ENCODE peak calls at places on chromosomes 4 and X, in six cellular contexts. C is H9, D is IMR-90, G is mesenchymal stem cell, R is neuronal stem cell, Q is H1. A is an unnamed sample.

GRCh38 chr4:8905773-8906667 is 34.4 kb upstream of the HMX1 start:
- DNase-seq in D (no peak), Q (peak; percentile 37), R (no peak), C (peak; percentile 18), G (no peak), A (no peak)

GRCh38 chrX:17738002-17738713 is 865 bp downstream of the SCML1 start:
- DNase-seq in Q (peak; percentile 49), G (peak; percentile 51), C (peak; percentile 41), D (peak; percentile 24), R (peak; percentile 14), A (peak; percentile 50)

GRCh38 chrX:122739770-122740169 is 444.3 kb upstream of the GRIA3 start:
- DNase-seq in D (no peak), Q (no peak), C (peak; percentile 38), G (no peak), R (no peak), A (peak; percentile 46)

GRCh38 chr4:28229092-28229491 is 1368.5 kb downstream of the STIM2 start:
- DNase-seq in Q (no peak), C (no peak), R (peak; percentile 17), G (peak; percentile 80), D (peak; percentile 78), A (peak; percentile 64)

GRCh38 chr4:80139668-80140067 is 57.6 kb upstream of the PRDM8 start:
- DNase-seq in Q (no peak), C (no peak), G (no peak), D (no peak), R (no peak), A (no peak)

GRCh38 chr4:115042496-115042895 is 70.9 kb downstream of the NDST4 start:
- DNase-seq in R (no peak), C (no peak), D (no peak), Q (no peak), G (peak; percentile 6), A (peak; percentile 52)

GRCh38 chrX:9465380-9466114 is 689 bp downstream of the TBL1X start:
- DNase-seq in R (no peak), C (no peak), G (peak; percentile 18), Q (peak; percentile 59), D (no peak), A (peak; percentile 11)

GRCh38 chr4:87283151-87283550 is 39.5 kb downstream of the HSD17B13 start:
- DNase-seq in C (no peak), G (no peak), Q (no peak), R (no peak), D (no peak), A (no peak)

GRCh38 chr4:145177906-145178538 is 2.4 kb downstream of the OTUD4 start:
- DNase-seq in R (no peak), D (peak; percentile 45), Q (no peak), C (no peak), G (peak; percentile 54), A (peak; percentile 41)

GRCh38 chr4:138242076-138242829 is at the start of gene SLC7A11:
- DNase-seq in Q (peak; percentile 58), R (peak; percentile 78), D (peak; percentile 100), C (peak; percentile 91), G (peak; percentile 99), A (peak; percentile 99)

GRCh38 chr4:174590336-174590735 is 68.0 kb upstream of the HPGD start:
- DNase-seq in G (no peak), R (no peak), Q (no peak), C (no peak), D (no peak), A (no peak)

GRCh38 chr4:75629239-75629638 is 1.1 kb downstream of the CDKL2 start:
- DNase-seq in Q (no peak), R (no peak), D (no peak), G (no peak), C (no peak), A (no peak)

GRCh38 chr4:17276821-17277220 is 235.1 kb downstream of the QDPR start:
- DNase-seq in C (no peak), Q (no peak), R (no peak), G (peak; percentile 32), D (peak; percentile 53), A (peak; percentile 44)

GRCh38 chr4:126051709-126052424 is 737.1 kb downstream of the FAT4 start:
- DNase-seq in C (no peak), D (peak; percentile 84), Q (no peak), G (peak; percentile 69), R (no peak), A (no peak)

GRCh38 chr4:156593464-156593863 is 378.1 kb downstream of the PDGFC start:
- DNase-seq in C (no peak), G (no peak), R (no peak), D (peak; percentile 8), Q (no peak), A (no peak)

GRCh38 chrX:136936183-136936549 is 55.6 kb upstream of the RBMX start:
- DNase-seq in G (no peak), D (peak; percentile 9), R (no peak), Q (no peak), C (no peak), A (no peak)

GRCh38 chr4:73709461-73710033 is 30.8 kb upstream of the CXCL8 start:
- DNase-seq in Q (no peak), D (no peak), G (no peak), C (no peak), R (no peak), A (no peak)

GRCh38 chr4:10458190-10458589 is 964 bp upstream of the ZNF518B start:
- DNase-seq in G (no peak), D (no peak), Q (no peak), R (no peak), C (peak; percentile 39), A (peak; percentile 11)

GRCh38 chr4:87916636-87917035 is 58.9 kb upstream of the SPP1 start:
- DNase-seq in Q (no peak), G (peak; percentile 35), C (no peak), R (no peak), D (no peak), A (peak; percentile 74)

GRCh38 chr4:52659722-52660261 is 691 bp upstream of the USP46 start:
- DNase-seq in R (peak; percentile 14), D (no peak), G (peak; percentile 60), Q (peak; percentile 57), C (no peak), A (peak; percentile 37)

GRCh38 chr4:11548529-11549176 is 120.0 kb upstream of the HS3ST1 start:
- DNase-seq in G (peak; percentile 31), Q (no peak), C (no peak), D (peak; percentile 34), R (no peak), A (no peak)

GRCh38 chr4:100681289-100681688 is 163.5 kb upstream of the EMCN start:
- DNase-seq in Q (no peak), D (no peak), C (no peak), R (no peak), G (no peak), A (no peak)

GRCh38 chrX:154717824-154718223 is 33.1 kb downstream of the GAB3 start:
- DNase-seq in R (no peak), C (no peak), G (peak; percentile 92), D (peak; percentile 59), Q (no peak), A (no peak)

GRCh38 chrX:114952696-114953095 is 64.7 kb downstream of the IL13RA2 start:
- DNase-seq in Q (no peak), R (no peak), C (peak; percentile 38), D (no peak), G (no peak), A (peak; percentile 44)

GRCh38 chr4:61406677-61407076 is 206.6 kb downstream of the ADGRL3 start:
- DNase-seq in Q (no peak), D (no peak), G (no peak), R (no peak), C (no peak), A (no peak)

DNA sequence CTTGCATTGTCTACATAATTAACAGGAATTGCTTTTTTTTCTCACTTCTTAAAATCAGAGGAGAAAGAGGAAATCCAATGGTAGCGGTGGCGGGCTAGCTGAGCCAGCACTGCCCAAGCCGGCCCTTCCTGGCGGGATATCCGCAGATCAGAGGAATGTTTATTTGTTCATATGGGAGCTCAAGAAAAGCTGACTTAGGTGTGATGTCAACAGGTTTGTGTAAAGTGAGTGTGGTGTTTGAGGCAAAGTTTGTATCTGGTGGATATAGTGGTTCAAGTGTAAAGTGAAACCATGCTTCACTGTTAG is 466 bp upstream of the SLC39A8 start:
- DNase-seq in C (no peak), Q (no peak), D (no peak), R (no peak), G (no peak), A (no peak)
- H4K8ac ChIP-seq in C (no peak overlapping the region), Q (no peak overlapping the region), D (no peak overlapping the region), R (no peak overlapping the region), G (no peak overlapping the region), A (no peak overlapping the region)

GRCh38 chrX:78944351-78944750 is 840 bp upstream of the P2RY10 start:
- DNase-seq in Q (no peak), C (no peak), R (no peak), D (no peak), G (no peak), A (no peak)

GRCh38 chrX:78946178-78946896 is 1.1 kb downstream of the P2RY10 start:
- DNase-seq in G (no peak), D (no peak), R (no peak), C (no peak), Q (no peak), A (no peak)

GRCh38 chrX:78945186-78945912 is at the start of gene P2RY10:
- DNase-seq in G (no peak), D (no peak), Q (no peak), R (no peak), C (no peak), A (no peak)

DNA sequence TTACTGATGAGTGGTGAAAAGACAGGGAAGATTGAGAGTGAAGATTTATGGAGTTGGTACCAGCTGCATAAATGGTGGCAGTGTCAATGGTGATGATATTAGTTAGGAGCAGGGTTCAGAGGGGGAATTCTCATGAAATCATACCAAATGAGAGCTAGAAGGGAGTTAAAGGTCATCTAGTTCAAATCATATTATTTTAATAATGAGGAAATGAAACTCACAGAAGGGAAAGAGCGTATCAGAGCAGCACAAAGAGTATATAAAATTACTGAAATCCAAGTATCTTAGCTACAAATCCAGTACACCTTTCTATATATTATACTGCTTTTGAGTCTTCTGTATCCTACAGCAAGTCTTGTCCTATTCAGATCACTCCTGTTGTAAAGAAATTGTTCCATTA is 5.0 kb downstream of the P2RY10 start:
- DNase-seq in C (no peak), Q (no peak), G (no peak), R (no peak), D (no peak), A (no peak)
- H3K4me1 ChIP-seq in C (no peaks in the 10 kb centered on the region), Q (no peaks in the 10 kb centered on the region), G (no peaks in the 10 kb centered on the region), R (no peaks in the 10 kb centered on the region), D (no peaks in the 10 kb centered on the region), A (no peaks in the 10 kb centered on the region)

GRCh38 chr4:64001229-64001898 is 407.9 kb downstream of the TECRL start:
- DNase-seq in R (no peak), Q (no peak), G (no peak), C (no peak), D (no peak), A (no peak)
- H4K8ac ChIP-seq in R (no peak overlapping the region), Q (no peak overlapping the region), G (no peak overlapping the region), C (no peak overlapping the region), D (no peak overlapping the region), A (no peak overlapping the region)

DNA sequence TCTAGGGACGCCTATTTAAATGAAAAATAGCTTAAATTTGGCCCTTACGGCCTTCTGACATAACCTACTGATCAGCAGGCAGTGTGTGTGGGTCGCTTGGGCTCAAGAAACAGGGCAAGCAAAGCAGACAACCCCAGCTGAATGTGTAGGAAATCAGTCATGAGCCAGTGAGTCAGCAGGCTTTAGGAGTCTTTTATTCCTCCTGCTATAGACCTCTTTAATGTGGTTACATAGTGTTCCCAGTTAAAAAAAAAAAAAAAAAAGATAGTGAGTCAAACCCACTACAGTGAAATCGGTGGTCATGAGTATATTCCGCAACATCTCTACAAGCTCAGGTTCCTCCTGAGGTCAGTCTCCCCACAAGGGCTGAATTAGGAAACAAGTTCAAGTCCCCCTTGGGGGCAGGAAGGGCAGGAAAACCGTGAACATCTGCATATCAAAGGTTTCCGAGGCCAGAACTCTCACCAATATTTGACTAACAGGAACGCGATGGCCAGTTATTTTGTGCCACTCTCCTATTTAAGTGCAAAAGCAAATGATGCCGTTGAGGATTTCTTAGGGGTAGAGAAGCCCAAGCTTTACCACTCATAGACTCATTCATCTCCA is 32.7 kb downstream of the ACSL1 start:
- DNase-seq in R (no peak), C (no peak), Q (no peak), G (peak; percentile 91), D (peak; percentile 96), A (no peak)
- H3K4me1 ChIP-seq in R (peaks cover 8% of the 10 kb centered on the region), C (no peaks in the 10 kb centered on the region), Q (peaks cover 4% of the 10 kb centered on the region), G (peaks cover 22% of the 10 kb centered on the region), D (peaks cover 4% of the 10 kb centered on the region), A (peaks cover 2% of the 10 kb centered on the region)